ENCODE peak calls at places on chromosomes 2 and 18, in four cellular contexts. D, L, I and K are unnamed samples.

GRCh38 chr2:129299756-129300155 is 679.7 kb upstream of the RAB6C start:
- DNase-seq in D (no peak), L (no peak), I (no peak), K (no peak)

GRCh38 chr18:75135158-75135725 is 73.7 kb downstream of the PTGR3 start:
- DNase-seq in D (no peak), L (peak; percentile 31), I (no peak), K (no peak)

GRCh38 chr2:66827851-66828250 is 392.9 kb downstream of the MEIS1 start:
- DNase-seq in D (no peak), L (no peak), I (no peak), K (no peak)

GRCh38 chr2:70141754-70142589 is 48.8 kb downstream of the C2orf42 start:
- DNase-seq in D (peak; percentile 67), L (peak; percentile 81), I (no peak), K (peak; percentile 88)

GRCh38 chr2:204468689-204469429 is 76.4 kb upstream of the PARD3B start:
- DNase-seq in D (no peak), L (no peak), I (no peak), K (no peak)

GRCh38 chr2:42926438-42927333 is 134.3 kb upstream of the HAAO start:
- DNase-seq in D (peak; percentile 69), L (no peak), I (no peak), K (no peak)

GRCh38 chr2:183123959-183124221 is 353 bp upstream of the NUP35 start:
- DNase-seq in D (no peak), L (no peak), I (no peak), K (no peak)

GRCh38 chr2:19369341-19369955 is 11.0 kb upstream of the OSR1 start:
- DNase-seq in D (peak; percentile 23), L (no peak), I (no peak), K (no peak)

GRCh38 chr2:136008205-136008865 is 22.9 kb upstream of the DARS1 start:
- DNase-seq in D (no peak), L (no peak), I (no peak), K (no peak)

GRCh38 chr2:30633039-30633438 is 174.2 kb downstream of the CAPN13 start:
- DNase-seq in D (no peak), L (no peak), I (no peak), K (no peak)

GRCh38 chr2:30631051-30631671 is 176.1 kb downstream of the CAPN13 start:
- DNase-seq in D (no peak), L (no peak), I (peak; percentile 48), K (no peak)

GRCh38 chr2:30627162-30627561 is 180.1 kb downstream of the CAPN13 start:
- DNase-seq in D (no peak), L (no peak), I (peak; percentile 75), K (no peak)

GRCh38 chr2:30628341-30628740 is 178.9 kb downstream of the CAPN13 start:
- DNase-seq in D (no peak), L (no peak), I (no peak), K (no peak)

GRCh38 chr2:30629866-30630265 is 177.4 kb downstream of the CAPN13 start:
- DNase-seq in D (no peak), L (no peak), I (no peak), K (no peak)
- TF ChIP-seq BRCA1 in D (no peak), L (no peak), I (no peak), K (no peak)

GRCh38 chr2:24359701-24360049 is 661 bp downstream of the ITSN2 start:
- DNase-seq in D (no peak), L (no peak), I (no peak), K (no peak)
- TF ChIP-seq BRCA1 in D (no peak), L (no peak), I (no peak), K (no peak)

GRCh38 chr2:173545364-173545734 is 190.7 kb downstream of the CDCA7 start:
- DNase-seq in D (no peak), L (no peak), I (no peak), K (no peak)
- TF ChIP-seq BRCA1 in D (no peak), L (no peak), I (no peak), K (no peak)

GRCh38 chr2:112728029-112728362 is 7.2 kb downstream of the NT5DC4 start:
- DNase-seq in D (no peak), L (no peak), I (no peak), K (peak; percentile 80)

GRCh38 chr2:112724611-112725525 is 4.0 kb downstream of the NT5DC4 start:
- DNase-seq in D (peak; percentile 47), L (no peak), I (no peak), K (peak; percentile 71)

GRCh38 chr2:112727276-112728028 is 6.6 kb downstream of the NT5DC4 start:
- DNase-seq in D (no peak), L (no peak), I (no peak), K (no peak)

GRCh38 chr2:112725545-112726457 is 5.0 kb downstream of the NT5DC4 start:
- DNase-seq in D (peak; percentile 89), L (no peak), I (peak; percentile 46), K (no peak)

DNA sequence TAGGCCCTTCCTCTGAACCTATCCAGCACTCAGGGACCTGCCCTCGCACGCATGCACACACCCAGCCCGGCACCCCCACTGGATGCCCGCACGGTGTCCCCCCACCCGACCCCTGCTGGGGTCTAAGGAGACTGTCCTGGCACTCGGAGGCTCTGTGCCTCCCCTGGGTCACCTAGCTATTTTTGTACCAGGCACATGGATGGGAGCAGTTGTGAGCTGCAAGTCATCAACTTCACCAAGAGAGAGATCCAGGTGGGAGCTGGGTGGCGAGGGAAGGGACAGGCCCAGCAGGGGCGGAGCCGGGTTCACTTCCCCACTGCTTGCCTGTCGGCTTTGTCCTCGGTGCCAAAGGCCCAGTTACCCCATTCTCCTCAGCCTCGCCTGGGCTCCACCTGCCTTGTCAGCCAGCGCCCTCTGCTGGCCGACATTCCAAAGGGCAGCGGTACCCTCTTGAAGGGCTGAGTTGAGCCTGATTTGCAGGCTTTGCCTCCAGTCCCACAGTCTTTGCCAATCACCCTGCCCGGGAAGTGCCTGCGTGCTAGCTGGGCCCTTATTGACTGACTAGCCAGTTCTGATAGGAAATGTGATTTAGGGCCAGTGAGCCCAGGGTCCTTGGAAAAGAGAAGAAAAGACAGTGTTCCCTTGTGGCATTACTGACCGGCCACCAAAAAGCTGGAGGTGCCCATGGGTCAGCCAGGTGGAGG is 5.8 kb downstream of the NT5DC4 start:
- DNase-seq in D (peak; percentile 91), L (peak; percentile 94), I (peak; percentile 61), K (peak; percentile 95)
- TF ChIP-seq BRCA1 in D (no peak), L (no peak), I (no peak), K (no peak)

GRCh38 chr2:231592636-231593145 is at the start of gene TEX44:
- DNase-seq in D (no peak), L (no peak), I (no peak), K (no peak)
- TF ChIP-seq BRCA1 in D (no peak), L (no peak), I (no peak), K (no peak)